ENCODE peak calls at places on chromosomes 11 and 22, in six cellular contexts. One of them, this sample, is unnamed.

GRCh38 chr22:31272522-31273446 is 19.5 kb downstream of the PIK3IP1 start:
- DNase-seq in A172: peak
- DNase-seq in lung microvascular endothelial cell: peak
- DNase-seq in bronchial epithelial cell: no peak
- DNase-seq in brain pericyte: no peak
- DNase-seq in GM20000: peak
- DNase-seq in this sample: peak

GRCh38 chr11:62295504-62295903 is 3.4 kb downstream of the SCGB1D4 start:
- DNase-seq in A172: peak
- DNase-seq in brain pericyte: no peak
- DNase-seq in bronchial epithelial cell: peak
- DNase-seq in lung microvascular endothelial cell: peak
- DNase-seq in GM20000: no peak
- DNase-seq in this sample: peak

GRCh38 chr11:8788616-8789015 is 106.0 kb downstream of the RPL27A start:
- DNase-seq in brain pericyte: no peak
- DNase-seq in bronchial epithelial cell: no peak
- DNase-seq in A172: no peak
- DNase-seq in lung microvascular endothelial cell: no peak
- DNase-seq in GM20000: no peak
- DNase-seq in this sample: no peak

GRCh38 chr11:100824041-100824440 is 137.0 kb downstream of the ARHGAP42 start:
- DNase-seq in bronchial epithelial cell: no peak
- DNase-seq in GM20000: no peak
- DNase-seq in lung microvascular endothelial cell: no peak
- DNase-seq in brain pericyte: no peak
- DNase-seq in A172: no peak
- DNase-seq in this sample: no peak

GRCh38 chr22:26168934-26169311 is 339 bp upstream of the SEZ6L start:
- DNase-seq in brain pericyte: no peak
- DNase-seq in A172: no peak
- DNase-seq in GM20000: no peak
- DNase-seq in lung microvascular endothelial cell: no peak
- DNase-seq in bronchial epithelial cell: no peak
- DNase-seq in this sample: no peak

GRCh38 chr22:49554741-49555140 is 272.9 kb downstream of the BRD1 start:
- DNase-seq in bronchial epithelial cell: no peak
- DNase-seq in brain pericyte: no peak
- DNase-seq in lung microvascular endothelial cell: no peak
- DNase-seq in GM20000: no peak
- DNase-seq in A172: no peak
- DNase-seq in this sample: no peak

GRCh38 chr22:21710156-21710555 is 25.4 kb downstream of the YPEL1 start:
- DNase-seq in bronchial epithelial cell: peak
- DNase-seq in brain pericyte: no peak
- DNase-seq in lung microvascular endothelial cell: no peak
- DNase-seq in GM20000: no peak
- DNase-seq in A172: no peak
- DNase-seq in this sample: no peak

GRCh38 chr11:112784323-112785073 is 176.7 kb upstream of the NCAM1 start:
- DNase-seq in bronchial epithelial cell: no peak
- DNase-seq in lung microvascular endothelial cell: peak
- DNase-seq in brain pericyte: no peak
- DNase-seq in GM20000: no peak
- DNase-seq in A172: peak
- DNase-seq in this sample: no peak

GRCh38 chr11:12075822-12076821 is 34.3 kb upstream of the MICAL2 start:
- DNase-seq in bronchial epithelial cell: peak
- DNase-seq in brain pericyte: peak
- DNase-seq in GM20000: no peak
- DNase-seq in lung microvascular endothelial cell: no peak
- DNase-seq in A172: peak
- DNase-seq in this sample: no peak

GRCh38 chr11:33802414-33802950 is 28.2 kb upstream of the FBXO3 start:
- DNase-seq in bronchial epithelial cell: peak
- DNase-seq in lung microvascular endothelial cell: peak
- DNase-seq in A172: peak
- DNase-seq in brain pericyte: peak
- DNase-seq in GM20000: no peak
- DNase-seq in this sample: no peak

GRCh38 chr22:46641829-46642266 is 21.7 kb downstream of the GRAMD4 start:
- DNase-seq in brain pericyte: no peak
- DNase-seq in A172: no peak
- DNase-seq in GM20000: no peak
- DNase-seq in lung microvascular endothelial cell: peak
- DNase-seq in bronchial epithelial cell: no peak
- DNase-seq in this sample: no peak

GRCh38 chr22:44969817-44970216 is 40.0 kb downstream of the PHF21B start:
- DNase-seq in brain pericyte: no peak
- DNase-seq in lung microvascular endothelial cell: no peak
- DNase-seq in bronchial epithelial cell: no peak
- DNase-seq in GM20000: no peak
- DNase-seq in A172: no peak
- DNase-seq in this sample: no peak

GRCh38 chr11:119352857-119353260 is 6.4 kb upstream of the MFRP start:
- DNase-seq in GM20000: no peak
- DNase-seq in brain pericyte: no peak
- DNase-seq in lung microvascular endothelial cell: peak
- DNase-seq in A172: no peak
- DNase-seq in bronchial epithelial cell: no peak
- DNase-seq in this sample: no peak

GRCh38 chr11:73496134-73496533 is 101.8 kb downstream of the FAM168A start:
- DNase-seq in GM20000: no peak
- DNase-seq in bronchial epithelial cell: no peak
- DNase-seq in brain pericyte: no peak
- DNase-seq in lung microvascular endothelial cell: no peak
- DNase-seq in A172: no peak
- DNase-seq in this sample: no peak

GRCh38 chr11:43576834-43577521 is 103.6 kb upstream of the HSD17B12 start:
- DNase-seq in A172: peak
- DNase-seq in bronchial epithelial cell: peak
- DNase-seq in lung microvascular endothelial cell: peak
- DNase-seq in brain pericyte: no peak
- DNase-seq in GM20000: peak
- DNase-seq in this sample: peak

GRCh38 chr11:69552951-69553350 is 71.5 kb downstream of the LINC01488 start:
- DNase-seq in A172: no peak
- DNase-seq in brain pericyte: no peak
- DNase-seq in bronchial epithelial cell: peak
- DNase-seq in lung microvascular endothelial cell: no peak
- DNase-seq in GM20000: no peak
- DNase-seq in this sample: no peak

GRCh38 chr22:45923812-45924211 is 53.1 kb downstream of the WNT7B start:
- DNase-seq in GM20000: no peak
- DNase-seq in A172: no peak
- DNase-seq in bronchial epithelial cell: no peak
- DNase-seq in brain pericyte: no peak
- DNase-seq in lung microvascular endothelial cell: no peak
- DNase-seq in this sample: no peak

GRCh38 chr11:10409207-10409661 is 45.8 kb upstream of the AMPD3 start:
- DNase-seq in lung microvascular endothelial cell: no peak
- DNase-seq in GM20000: no peak
- DNase-seq in A172: no peak
- DNase-seq in bronchial epithelial cell: no peak
- DNase-seq in brain pericyte: no peak
- DNase-seq in this sample: peak

GRCh38 chr22:30235687-30236170 is 10.8 kb downstream of the LIF start:
- DNase-seq in brain pericyte: no peak
- DNase-seq in bronchial epithelial cell: peak
- DNase-seq in lung microvascular endothelial cell: no peak
- DNase-seq in A172: peak
- DNase-seq in GM20000: no peak
- DNase-seq in this sample: no peak

GRCh38 chr11:115164774-115165173 is 339.4 kb downstream of the CADM1 start:
- DNase-seq in lung microvascular endothelial cell: no peak
- DNase-seq in bronchial epithelial cell: no peak
- DNase-seq in GM20000: no peak
- DNase-seq in brain pericyte: no peak
- DNase-seq in A172: no peak
- DNase-seq in this sample: no peak

GRCh38 chr22:45878901-45879551 is 97.9 kb downstream of the WNT7B start:
- DNase-seq in lung microvascular endothelial cell: no peak
- DNase-seq in GM20000: no peak
- DNase-seq in brain pericyte: no peak
- DNase-seq in A172: no peak
- DNase-seq in bronchial epithelial cell: no peak
- DNase-seq in this sample: no peak

GRCh38 chr11:46332568-46333128 is 14.6 kb upstream of the DGKZ start:
- DNase-seq in GM20000: no peak
- DNase-seq in lung microvascular endothelial cell: no peak
- DNase-seq in A172: no peak
- DNase-seq in bronchial epithelial cell: no peak
- DNase-seq in brain pericyte: no peak
- DNase-seq in this sample: no peak

GRCh38 chr11:91972665-91973266 is 251.9 kb upstream of the FAT3 start:
- DNase-seq in A172: peak
- DNase-seq in lung microvascular endothelial cell: no peak
- DNase-seq in brain pericyte: no peak
- DNase-seq in GM20000: no peak
- DNase-seq in bronchial epithelial cell: no peak
- DNase-seq in this sample: no peak

GRCh38 chr11:74142624-74143023 is 28.2 kb downstream of the C2CD3 start:
- DNase-seq in GM20000: no peak
- DNase-seq in brain pericyte: no peak
- DNase-seq in lung microvascular endothelial cell: no peak
- DNase-seq in A172: peak
- DNase-seq in bronchial epithelial cell: peak
- DNase-seq in this sample: no peak

GRCh38 chr22:36977401-36977861 is 41.8 kb downstream of the TST start:
- DNase-seq in GM20000: peak
- DNase-seq in lung microvascular endothelial cell: peak
- DNase-seq in A172: peak
- DNase-seq in bronchial epithelial cell: peak
- DNase-seq in brain pericyte: no peak
- DNase-seq in this sample: peak

GRCh38 chr22:19057999-19058491 is 64.2 kb downstream of the DGCR2 start:
- DNase-seq in bronchial epithelial cell: no peak
- DNase-seq in lung microvascular endothelial cell: no peak
- DNase-seq in GM20000: no peak
- DNase-seq in brain pericyte: no peak
- DNase-seq in A172: no peak
- DNase-seq in this sample: no peak

GRCh38 chr22:44486538-44486937 is 11.5 kb downstream of the RTL6 start:
- DNase-seq in brain pericyte: no peak
- DNase-seq in lung microvascular endothelial cell: no peak
- DNase-seq in GM20000: no peak
- DNase-seq in bronchial epithelial cell: no peak
- DNase-seq in A172: peak
- DNase-seq in this sample: no peak

GRCh38 chr22:42754658-42755057 is 34.0 kb upstream of the A4GALT start:
- DNase-seq in brain pericyte: no peak
- DNase-seq in bronchial epithelial cell: peak
- DNase-seq in A172: peak
- DNase-seq in GM20000: no peak
- DNase-seq in lung microvascular endothelial cell: no peak
- DNase-seq in this sample: no peak

GRCh38 chr11:43868852-43869567 is 11.6 kb upstream of the ALKBH3 start:
- DNase-seq in A172: peak
- DNase-seq in GM20000: peak
- DNase-seq in brain pericyte: no peak
- DNase-seq in bronchial epithelial cell: peak
- DNase-seq in lung microvascular endothelial cell: peak
- DNase-seq in this sample: peak

GRCh38 chr11:100776212-100776896 is 89.3 kb downstream of the ARHGAP42 start:
- DNase-seq in lung microvascular endothelial cell: peak
- DNase-seq in A172: peak
- DNase-seq in brain pericyte: no peak
- DNase-seq in bronchial epithelial cell: peak
- DNase-seq in GM20000: no peak
- DNase-seq in this sample: no peak

This sample was measured in DND-41.